ENCODE peak calls at places on chromosomes 6 and 20, in ten cellular contexts. One of them, this sample, is unnamed.
A peak's percentile ranks its signal among the peaks of the same experiment; 100 is the strongest.

GRCh38 chr6:296151-297122 is 4.2 kb downstream of the DUSP22 start:
- DNase-seq in SHP77: no peak
- DNase-seq in heart right ventricle: peak; percentile 43
- DNase-seq in left colon: peak; percentile 59
- DNase-seq in cardiac fibroblast: no peak
- DNase-seq in Panc1: no peak
- DNase-seq in heart left ventricle: peak; percentile 54
- DNase-seq in activated CD4-positive, CD25-positive, alpha-beta regulatory T cell: no peak
- DNase-seq in OCI-M1: no peak
- DNase-seq in WTC11: no peak
- DNase-seq in this sample: no peak

GRCh38 chr6:100237881-100238280 is 226.8 kb downstream of the SIM1 start:
- DNase-seq in SHP77: no peak
- DNase-seq in heart right ventricle: no peak
- DNase-seq in left colon: no peak
- DNase-seq in cardiac fibroblast: no peak
- DNase-seq in Panc1: no peak
- DNase-seq in heart left ventricle: no peak
- DNase-seq in activated CD4-positive, CD25-positive, alpha-beta regulatory T cell: no peak
- DNase-seq in OCI-M1: no peak
- DNase-seq in WTC11: no peak
- DNase-seq in this sample: no peak

GRCh38 chr20:62583424-62583920 is 58.8 kb upstream of the SLCO4A1 start:
- DNase-seq in SHP77: no peak
- DNase-seq in heart right ventricle: no peak
- DNase-seq in left colon: no peak
- DNase-seq in cardiac fibroblast: no peak
- DNase-seq in Panc1: no peak
- DNase-seq in heart left ventricle: peak; percentile 13
- DNase-seq in activated CD4-positive, CD25-positive, alpha-beta regulatory T cell: no peak
- DNase-seq in OCI-M1: no peak
- DNase-seq in WTC11: no peak
- DNase-seq in this sample: no peak

GRCh38 chr20:9515211-9515580 is 806 bp downstream of the LAMP5 start:
- DNase-seq in SHP77: no peak
- DNase-seq in heart right ventricle: no peak
- DNase-seq in left colon: no peak
- DNase-seq in cardiac fibroblast: no peak
- DNase-seq in Panc1: no peak
- DNase-seq in heart left ventricle: no peak
- DNase-seq in activated CD4-positive, CD25-positive, alpha-beta regulatory T cell: no peak
- DNase-seq in OCI-M1: no peak
- DNase-seq in WTC11: no peak
- DNase-seq in this sample: no peak

GRCh38 chr20:63351811-63352591 is 9.1 kb downstream of the CHRNA4 start:
- DNase-seq in SHP77: peak; percentile 60
- DNase-seq in heart right ventricle: peak; percentile 22
- DNase-seq in left colon: no peak
- DNase-seq in cardiac fibroblast: no peak
- DNase-seq in Panc1: no peak
- DNase-seq in heart left ventricle: no peak
- DNase-seq in activated CD4-positive, CD25-positive, alpha-beta regulatory T cell: no peak
- DNase-seq in OCI-M1: no peak
- DNase-seq in WTC11: peak; percentile 79
- DNase-seq in this sample: no peak

GRCh38 chr6:29521006-29521680 is 33.4 kb upstream of the MAS1L start:
- DNase-seq in SHP77: no peak
- DNase-seq in heart right ventricle: no peak
- DNase-seq in left colon: no peak
- DNase-seq in cardiac fibroblast: no peak
- DNase-seq in Panc1: no peak
- DNase-seq in heart left ventricle: no peak
- DNase-seq in activated CD4-positive, CD25-positive, alpha-beta regulatory T cell: no peak
- DNase-seq in OCI-M1: no peak
- DNase-seq in WTC11: no peak
- DNase-seq in this sample: no peak

GRCh38 chr6:160040527-160041264 is 71.8 kb downstream of the IGF2R start:
- DNase-seq in SHP77: no peak
- DNase-seq in heart right ventricle: no peak
- DNase-seq in left colon: no peak
- DNase-seq in cardiac fibroblast: no peak
- DNase-seq in Panc1: no peak
- DNase-seq in heart left ventricle: no peak
- DNase-seq in activated CD4-positive, CD25-positive, alpha-beta regulatory T cell: no peak
- DNase-seq in OCI-M1: no peak
- DNase-seq in WTC11: no peak
- DNase-seq in this sample: no peak

GRCh38 chr20:48772183-48772976 is 55.4 kb downstream of the PREX1 start:
- DNase-seq in SHP77: no peak
- DNase-seq in heart right ventricle: peak; percentile 53
- DNase-seq in left colon: peak; percentile 38
- DNase-seq in cardiac fibroblast: no peak
- DNase-seq in Panc1: no peak
- DNase-seq in heart left ventricle: peak; percentile 72
- DNase-seq in activated CD4-positive, CD25-positive, alpha-beta regulatory T cell: no peak
- DNase-seq in OCI-M1: peak; percentile 72
- DNase-seq in WTC11: no peak
- DNase-seq in this sample: no peak

GRCh38 chr6:14207493-14207892 is 89.9 kb downstream of the CD83 start:
- DNase-seq in SHP77: no peak
- DNase-seq in heart right ventricle: no peak
- DNase-seq in left colon: peak; percentile 23
- DNase-seq in cardiac fibroblast: peak; percentile 19
- DNase-seq in Panc1: no peak
- DNase-seq in heart left ventricle: no peak
- DNase-seq in activated CD4-positive, CD25-positive, alpha-beta regulatory T cell: no peak
- DNase-seq in OCI-M1: no peak
- DNase-seq in WTC11: no peak
- DNase-seq in this sample: no peak

GRCh38 chr20:62550087-62550565 is 74.3 kb upstream of the GATA5 start:
- DNase-seq in SHP77: no peak
- DNase-seq in heart right ventricle: peak; percentile 84
- DNase-seq in left colon: peak; percentile 15
- DNase-seq in cardiac fibroblast: no peak
- DNase-seq in Panc1: no peak
- DNase-seq in heart left ventricle: peak; percentile 94
- DNase-seq in activated CD4-positive, CD25-positive, alpha-beta regulatory T cell: no peak
- DNase-seq in OCI-M1: no peak
- DNase-seq in WTC11: no peak
- DNase-seq in this sample: no peak

GRCh38 chr6:2232445-2232844 is 13.0 kb downstream of the GMDS start:
- DNase-seq in SHP77: no peak
- DNase-seq in heart right ventricle: no peak
- DNase-seq in left colon: no peak
- DNase-seq in cardiac fibroblast: no peak
- DNase-seq in Panc1: no peak
- DNase-seq in heart left ventricle: no peak
- DNase-seq in activated CD4-positive, CD25-positive, alpha-beta regulatory T cell: no peak
- DNase-seq in OCI-M1: no peak
- DNase-seq in WTC11: no peak
- DNase-seq in this sample: no peak

GRCh38 chr6:24930386-24930785 is 5.4 kb downstream of the RIPOR2 start:
- DNase-seq in SHP77: no peak
- DNase-seq in heart right ventricle: peak; percentile 50
- DNase-seq in left colon: no peak
- DNase-seq in cardiac fibroblast: peak; percentile 7
- DNase-seq in Panc1: no peak
- DNase-seq in heart left ventricle: peak; percentile 54
- DNase-seq in activated CD4-positive, CD25-positive, alpha-beta regulatory T cell: no peak
- DNase-seq in OCI-M1: no peak
- DNase-seq in WTC11: no peak
- DNase-seq in this sample: no peak

GRCh38 chr6:91127752-91128151 is 540.9 kb upstream of the MAP3K7 start:
- DNase-seq in SHP77: no peak
- DNase-seq in heart right ventricle: no peak
- DNase-seq in left colon: no peak
- DNase-seq in cardiac fibroblast: no peak
- DNase-seq in Panc1: no peak
- DNase-seq in heart left ventricle: no peak
- DNase-seq in activated CD4-positive, CD25-positive, alpha-beta regulatory T cell: no peak
- DNase-seq in OCI-M1: no peak
- DNase-seq in WTC11: no peak
- DNase-seq in this sample: no peak

GRCh38 chr6:101539510-101540245 is 146.2 kb downstream of the GRIK2 start:
- DNase-seq in SHP77: no peak
- DNase-seq in heart right ventricle: no peak
- DNase-seq in left colon: no peak
- DNase-seq in cardiac fibroblast: peak; percentile 83
- DNase-seq in Panc1: no peak
- DNase-seq in heart left ventricle: no peak
- DNase-seq in activated CD4-positive, CD25-positive, alpha-beta regulatory T cell: no peak
- DNase-seq in OCI-M1: no peak
- DNase-seq in WTC11: no peak
- DNase-seq in this sample: no peak

GRCh38 chr6:170152989-170153388 is 137.9 kb downstream of the DLL1 start:
- DNase-seq in SHP77: peak; percentile 84
- DNase-seq in heart right ventricle: no peak
- DNase-seq in left colon: peak; percentile 46
- DNase-seq in cardiac fibroblast: peak; percentile 9
- DNase-seq in Panc1: no peak
- DNase-seq in heart left ventricle: peak; percentile 62
- DNase-seq in activated CD4-positive, CD25-positive, alpha-beta regulatory T cell: no peak
- DNase-seq in OCI-M1: no peak
- DNase-seq in WTC11: peak; percentile 52
- DNase-seq in this sample: no peak

GRCh38 chr20:54745780-54746179 is 270.4 kb downstream of the DOK5 start:
- DNase-seq in SHP77: no peak
- DNase-seq in heart right ventricle: no peak
- DNase-seq in left colon: no peak
- DNase-seq in cardiac fibroblast: no peak
- DNase-seq in Panc1: no peak
- DNase-seq in heart left ventricle: no peak
- DNase-seq in activated CD4-positive, CD25-positive, alpha-beta regulatory T cell: no peak
- DNase-seq in OCI-M1: no peak
- DNase-seq in WTC11: no peak
- DNase-seq in this sample: no peak

GRCh38 chr20:50346372-50347347 is 156.0 kb downstream of the CEBPB start:
- DNase-seq in SHP77: peak; percentile 40
- DNase-seq in heart right ventricle: peak; percentile 91
- DNase-seq in left colon: peak; percentile 80
- DNase-seq in cardiac fibroblast: peak; percentile 91
- DNase-seq in Panc1: no peak
- DNase-seq in heart left ventricle: peak; percentile 92
- DNase-seq in activated CD4-positive, CD25-positive, alpha-beta regulatory T cell: no peak
- DNase-seq in OCI-M1: no peak
- DNase-seq in WTC11: no peak
- DNase-seq in this sample: no peak

GRCh38 chr6:107740496-107741190 is 83.5 kb downstream of the SCML4 start:
- DNase-seq in SHP77: no peak
- DNase-seq in heart right ventricle: no peak
- DNase-seq in left colon: peak; percentile 45
- DNase-seq in cardiac fibroblast: no peak
- DNase-seq in Panc1: no peak
- DNase-seq in heart left ventricle: no peak
- DNase-seq in activated CD4-positive, CD25-positive, alpha-beta regulatory T cell: no peak
- DNase-seq in OCI-M1: no peak
- DNase-seq in WTC11: no peak
- DNase-seq in this sample: no peak

GRCh38 chr6:17012421-17013225 is 89.2 kb upstream of the STMND1 start:
- DNase-seq in SHP77: no peak
- DNase-seq in heart right ventricle: no peak
- DNase-seq in left colon: no peak
- DNase-seq in cardiac fibroblast: peak; percentile 61
- DNase-seq in Panc1: no peak
- DNase-seq in heart left ventricle: no peak
- DNase-seq in activated CD4-positive, CD25-positive, alpha-beta regulatory T cell: no peak
- DNase-seq in OCI-M1: no peak
- DNase-seq in WTC11: peak; percentile 35
- DNase-seq in this sample: no peak

GRCh38 chr6:169589699-169590257 is 112.1 kb downstream of the WDR27 start:
- DNase-seq in SHP77: no peak
- DNase-seq in heart right ventricle: no peak
- DNase-seq in left colon: no peak
- DNase-seq in cardiac fibroblast: no peak
- DNase-seq in Panc1: peak; percentile 12
- DNase-seq in heart left ventricle: no peak
- DNase-seq in activated CD4-positive, CD25-positive, alpha-beta regulatory T cell: no peak
- DNase-seq in OCI-M1: no peak
- DNase-seq in WTC11: no peak
- DNase-seq in this sample: no peak

GRCh38 chr6:13830803-13831202 is 16.4 kb upstream of the MCUR1 start:
- DNase-seq in SHP77: no peak
- DNase-seq in heart right ventricle: no peak
- DNase-seq in left colon: no peak
- DNase-seq in cardiac fibroblast: no peak
- DNase-seq in Panc1: no peak
- DNase-seq in heart left ventricle: no peak
- DNase-seq in activated CD4-positive, CD25-positive, alpha-beta regulatory T cell: no peak
- DNase-seq in OCI-M1: no peak
- DNase-seq in WTC11: no peak
- DNase-seq in this sample: no peak

GRCh38 chr6:11096109-11096508 is 2.5 kb downstream of the SMIM13 start:
- DNase-seq in SHP77: no peak
- DNase-seq in heart right ventricle: no peak
- DNase-seq in left colon: peak; percentile 28
- DNase-seq in cardiac fibroblast: peak; percentile 79
- DNase-seq in Panc1: no peak
- DNase-seq in heart left ventricle: no peak
- DNase-seq in activated CD4-positive, CD25-positive, alpha-beta regulatory T cell: no peak
- DNase-seq in OCI-M1: peak; percentile 86
- DNase-seq in WTC11: peak; percentile 27
- DNase-seq in this sample: no peak

GRCh38 chr6:26445934-26446667 is 5.8 kb downstream of the BTN3A3 start:
- DNase-seq in SHP77: no peak
- DNase-seq in heart right ventricle: no peak
- DNase-seq in left colon: no peak
- DNase-seq in cardiac fibroblast: no peak
- DNase-seq in Panc1: no peak
- DNase-seq in heart left ventricle: no peak
- DNase-seq in activated CD4-positive, CD25-positive, alpha-beta regulatory T cell: no peak
- DNase-seq in OCI-M1: no peak
- DNase-seq in WTC11: no peak
- DNase-seq in this sample: no peak

GRCh38 chr6:1627884-1628550 is 18.3 kb downstream of the FOXC1 start:
- DNase-seq in SHP77: no peak
- DNase-seq in heart right ventricle: no peak
- DNase-seq in left colon: no peak
- DNase-seq in cardiac fibroblast: no peak
- DNase-seq in Panc1: no peak
- DNase-seq in heart left ventricle: no peak
- DNase-seq in activated CD4-positive, CD25-positive, alpha-beta regulatory T cell: no peak
- DNase-seq in OCI-M1: no peak
- DNase-seq in WTC11: no peak
- DNase-seq in this sample: no peak

GRCh38 chr20:10733122-10733521 is 59.3 kb upstream of the JAG1 start:
- DNase-seq in SHP77: no peak
- DNase-seq in heart right ventricle: no peak
- DNase-seq in left colon: no peak
- DNase-seq in cardiac fibroblast: no peak
- DNase-seq in Panc1: no peak
- DNase-seq in heart left ventricle: no peak
- DNase-seq in activated CD4-positive, CD25-positive, alpha-beta regulatory T cell: no peak
- DNase-seq in OCI-M1: no peak
- DNase-seq in WTC11: no peak
- DNase-seq in this sample: no peak

GRCh38 chr6:56914791-56915658 is 39.9 kb upstream of the BEND6 start:
- DNase-seq in SHP77: no peak
- DNase-seq in heart right ventricle: peak; percentile 33
- DNase-seq in left colon: no peak
- DNase-seq in cardiac fibroblast: no peak
- DNase-seq in Panc1: no peak
- DNase-seq in heart left ventricle: peak; percentile 55
- DNase-seq in activated CD4-positive, CD25-positive, alpha-beta regulatory T cell: no peak
- DNase-seq in OCI-M1: peak; percentile 84
- DNase-seq in WTC11: no peak
- DNase-seq in this sample: no peak

GRCh38 chr20:42650345-42650744 is 539.4 kb downstream of the PTPRT start:
- DNase-seq in SHP77: no peak
- DNase-seq in heart right ventricle: no peak
- DNase-seq in left colon: no peak
- DNase-seq in cardiac fibroblast: no peak
- DNase-seq in Panc1: no peak
- DNase-seq in heart left ventricle: no peak
- DNase-seq in activated CD4-positive, CD25-positive, alpha-beta regulatory T cell: no peak
- DNase-seq in OCI-M1: no peak
- DNase-seq in WTC11: no peak
- DNase-seq in this sample: no peak

GRCh38 chr6:149895702-149896310 is 2.1 kb downstream of the RAET1E start:
- DNase-seq in SHP77: peak; percentile 76
- DNase-seq in heart right ventricle: peak; percentile 68
- DNase-seq in left colon: peak; percentile 23
- DNase-seq in cardiac fibroblast: peak; percentile 82
- DNase-seq in Panc1: no peak
- DNase-seq in heart left ventricle: peak; percentile 76
- DNase-seq in activated CD4-positive, CD25-positive, alpha-beta regulatory T cell: no peak
- DNase-seq in OCI-M1: no peak
- DNase-seq in WTC11: no peak
- DNase-seq in this sample: no peak